ENCODE peak calls at places on chromosome 2, in nine cellular contexts. C is thoracic aorta; R is CD8-positive, alpha-beta memory T cell; U is cardiac muscle cell; L is aorta; F is CD4-positive, CD25-positive, alpha-beta regulatory T cell; M is neural progenitor cell; I is GM23248; V is body of pancreas. Z is an unnamed sample. For H3K4me1, the result is how much of the 10 kb centered on the place peaks cover.

GRCh38 chr2:100214265-100214961 is 72.0 kb upstream of the AFF3 start:
- DNase-seq in C (no peak), R (no peak), U (peak), L (peak), F (no peak), M (no peak), I (no peak), V (no peak), Z (no peak)

GRCh38 chr2:112627060-112628040 is 18.4 kb upstream of the SLC20A1 start:
- DNase-seq in C (no peak), R (no peak), U (peak), L (peak), F (no peak), M (no peak), I (peak), V (peak), Z (peak)

GRCh38 chr2:40592223-40592622 is 140.3 kb upstream of the SLC8A1 start:
- DNase-seq in C (no peak), R (no peak), U (no peak), L (no peak), F (no peak), M (peak), I (no peak), V (no peak), Z (no peak)

GRCh38 chr2:149098722-149099121 is 60.2 kb downstream of the LYPD6B start:
- DNase-seq in C (no peak), R (no peak), U (peak), L (no peak), F (no peak), M (no peak), I (peak), V (peak), Z (no peak)

GRCh38 chr2:128405467-128405900 is 86.8 kb upstream of the HS6ST1 start:
- DNase-seq in C (no peak), R (no peak), U (no peak), L (no peak), F (no peak), M (no peak), I (no peak), V (no peak), Z (no peak)

GRCh38 chr2:152716805-152717241 is 438 bp downstream of the PRPF40A start:
- DNase-seq in C (no peak), R (peak), U (no peak), L (peak), F (peak), M (peak), I (peak), V (peak), Z (no peak)

GRCh38 chr2:241617431-241618154 is 19.4 kb downstream of the THAP4 start:
- DNase-seq in C (no peak), R (no peak), U (peak), L (no peak), F (peak), M (peak), I (no peak), V (peak), Z (no peak)

GRCh38 chr2:147061269-147061668 is 783.6 kb upstream of the ACVR2A start:
- DNase-seq in C (no peak), R (no peak), U (no peak), L (no peak), F (no peak), M (no peak), I (no peak), V (no peak), Z (no peak)

GRCh38 chr2:129239143-129239542 is 740.3 kb upstream of the RAB6C start:
- DNase-seq in C (no peak), R (no peak), U (no peak), L (no peak), F (no peak), M (no peak), I (no peak), V (no peak), Z (no peak)

GRCh38 chr2:72989770-72990556 is 72.6 kb downstream of the EMX1 start:
- DNase-seq in C (no peak), R (no peak), U (peak), L (peak), F (no peak), M (no peak), I (no peak), V (no peak), Z (peak)

GRCh38 chr2:241964133-241964532 is 94.6 kb downstream of the RTP5 start:
- DNase-seq in C (no peak), R (no peak), U (no peak), L (no peak), F (no peak), M (no peak), I (no peak), V (no peak), Z (no peak)

GRCh38 chr2:111235616-111236015 is 114.9 kb downstream of the BCL2L11 start:
- DNase-seq in C (no peak), R (no peak), U (no peak), L (no peak), F (no peak), M (no peak), I (no peak), V (no peak), Z (no peak)

GRCh38 chr2:231399853-231400667 is 4.5 kb downstream of the B3GNT7 start:
- DNase-seq in C (no peak), R (no peak), U (peak), L (peak), F (no peak), M (no peak), I (peak), V (peak), Z (no peak)

GRCh38 chr2:148876589-148877402 is 1.8 kb downstream of the KIF5C start:
- DNase-seq in C (no peak), R (peak), U (no peak), L (no peak), F (peak), M (peak), I (peak), V (peak), Z (no peak)

GRCh38 chr2:33425660-33426059 is 50.8 kb upstream of the RASGRP3 start:
- DNase-seq in C (no peak), R (no peak), U (peak), L (no peak), F (no peak), M (no peak), I (peak), V (no peak), Z (no peak)

GRCh38 chr2:240233891-240234502 is 93.5 kb upstream of the OTOS start:
- DNase-seq in C (no peak), R (peak), U (no peak), L (peak), F (no peak), M (no peak), I (no peak), V (no peak), Z (peak)

GRCh38 chr2:37544617-37545031 is 126.8 kb downstream of the CDC42EP3 start:
- DNase-seq in C (no peak), R (no peak), U (no peak), L (no peak), F (no peak), M (no peak), I (no peak), V (no peak), Z (no peak)

GRCh38 chr2:18910843-18911242 is 321.5 kb upstream of the NT5C1B start:
- DNase-seq in C (no peak), R (no peak), U (peak), L (no peak), F (no peak), M (no peak), I (peak), V (peak), Z (no peak)

GRCh38 chr2:217228732-217229131 is 368.9 kb upstream of the TNP1 start:
- DNase-seq in C (no peak), R (no peak), U (no peak), L (no peak), F (no peak), M (no peak), I (peak), V (no peak), Z (no peak)

GRCh38 chr2:217099561-217099960 is 239.7 kb upstream of the TNP1 start:
- DNase-seq in C (no peak), R (no peak), U (peak), L (peak), F (no peak), M (no peak), I (peak), V (no peak), Z (no peak)

GRCh38 chr2:102385522-102385921 is 29.9 kb downstream of the IL18R1 start:
- DNase-seq in C (no peak), R (no peak), U (peak), L (no peak), F (no peak), M (no peak), I (peak), V (no peak), Z (no peak)

GRCh38 chr2:16623046-16623445 is 42.6 kb downstream of the CYRIA start:
- DNase-seq in C (no peak), R (no peak), U (peak), L (no peak), F (no peak), M (no peak), I (peak), V (no peak), Z (no peak)

GRCh38 chr2:167294031-167294774 is 405.9 kb downstream of the XIRP2 start:
- DNase-seq in C (no peak), R (peak), U (peak), L (peak), F (no peak), M (peak), I (peak), V (peak), Z (no peak)

GRCh38 chr2:174965992-174966789 is 39.0 kb downstream of the CHN1 start:
- DNase-seq in C (no peak), R (no peak), U (peak), L (no peak), F (no peak), M (peak), I (peak), V (no peak), Z (no peak)

GRCh38 chr2:71907503-71907902 is 240.2 kb downstream of the CYP26B1 start:
- DNase-seq in C (no peak), R (no peak), U (no peak), L (no peak), F (no peak), M (no peak), I (peak), V (no peak), Z (no peak)

GRCh38 chr2:226180485-226180884 is 619.1 kb downstream of the IRS1 start:
- DNase-seq in C (no peak), R (no peak), U (no peak), L (no peak), F (no peak), M (no peak), I (no peak), V (no peak), Z (no peak)

GRCh38 chr2:192298664-192299063 is 103.9 kb upstream of the TMEFF2 start:
- DNase-seq in C (no peak), R (no peak), U (peak), L (no peak), F (no peak), M (peak), I (no peak), V (no peak), Z (no peak)

GRCh38 chr2:212908682-212909435 is 242.6 kb downstream of the IKZF2 start:
- DNase-seq in C (no peak), R (no peak), U (no peak), L (no peak), F (no peak), M (no peak), I (no peak), V (no peak), Z (no peak)

GRCh38 chr2:227370791-227371312 is 8.3 kb downstream of the TM4SF20 start:
- DNase-seq in C (peak), R (no peak), U (peak), L (peak), F (no peak), M (no peak), I (peak), V (peak), Z (no peak)

GRCh38 chr2:128365217-128365905 is 46.7 kb upstream of the HS6ST1 start:
- DNase-seq in C (no peak), R (peak), U (no peak), L (no peak), F (no peak), M (no peak), I (peak), V (no peak), Z (no peak)

GRCh38 chr2:68766378-68766845 is 31.8 kb downstream of the ARHGAP25 start:
- DNase-seq in C (no peak), R (peak), U (peak), L (peak), F (peak), M (no peak), I (no peak), V (peak), Z (no peak)

GRCh38 chr2:70190086-70190412 is 770 bp downstream of the C2orf42 start:
- DNase-seq in C (no peak), R (peak), U (peak), L (no peak), F (no peak), M (peak), I (no peak), V (peak), Z (no peak)

GRCh38 chr2:7060156-7060555 is 142.9 kb downstream of the RNF144A start:
- DNase-seq in C (no peak), R (no peak), U (no peak), L (no peak), F (no peak), M (no peak), I (no peak), V (no peak), Z (no peak)

GRCh38 chr2:220046507-220046906 is 419.1 kb downstream of the SLC4A3 start:
- DNase-seq in C (no peak), R (no peak), U (peak), L (no peak), F (no peak), M (no peak), I (peak), V (no peak), Z (no peak)

GRCh38 chr2:128269358-128270305 is 49.0 kb downstream of the HS6ST1 start:
- DNase-seq in C (no peak), R (peak), U (no peak), L (peak), F (no peak), M (no peak), I (no peak), V (no peak), Z (peak)

GRCh38 chr2:162123806-162124758 is 28.0 kb downstream of the GCG start:
- DNase-seq in C (no peak), R (no peak), U (peak), L (no peak), F (no peak), M (peak), I (peak), V (no peak), Z (no peak)

GRCh38 chr2:136025057-136025973 is 39.9 kb upstream of the DARS1 start:
- DNase-seq in C (no peak), R (no peak), U (peak), L (peak), F (no peak), M (peak), I (no peak), V (peak), Z (peak)

GRCh38 chr2:101388232-101388631 is 929 bp upstream of the CREG2 start:
- DNase-seq in C (no peak), R (no peak), U (peak), L (no peak), F (no peak), M (no peak), I (peak), V (no peak), Z (no peak)

GRCh38 chr2:15546297-15547098 is 14.6 kb downstream of the NBAS start:
- DNase-seq in C (no peak), R (no peak), U (no peak), L (no peak), F (no peak), M (no peak), I (no peak), V (no peak), Z (no peak)

DNA sequence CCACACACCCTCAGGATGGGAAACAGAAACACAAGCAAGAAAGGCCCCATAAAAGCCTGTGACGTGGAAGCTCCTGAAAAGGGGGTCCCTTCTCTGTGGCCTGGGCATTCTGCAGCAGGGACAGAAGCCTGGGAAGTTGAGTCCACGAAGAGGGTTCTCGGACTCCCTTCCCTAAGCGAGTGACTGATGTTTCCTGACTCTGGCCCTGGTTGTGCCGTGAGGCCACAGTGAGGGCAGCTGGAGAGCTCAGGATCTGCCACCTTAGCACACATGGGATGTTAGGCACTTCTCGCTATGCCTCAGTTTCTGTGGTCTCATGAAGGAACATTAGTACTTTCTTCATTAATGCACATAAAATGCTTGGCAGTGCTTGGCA is 87.2 kb upstream of the ZFP36L2 start:
- DNase-seq in C (no peak), R (no peak), U (no peak), L (no peak), F (no peak), M (no peak), I (no peak), V (no peak), Z (no peak)
- H3K4me1 ChIP-seq in C (under half), R (under half), U (under half), L (under half), F (under half), M (under half), I (under half), V (under half), Z (under half)

GRCh38 chr2:75044291-75044690 is 85.8 kb downstream of the POLE4 start:
- DNase-seq in C (no peak), R (no peak), U (no peak), L (no peak), F (no peak), M (no peak), I (no peak), V (no peak), Z (no peak)
- H3K4me1 ChIP-seq in C (under half), R (under half), U (under half), L (under half), F (under half), M (under half), I (under half), V (under half), Z (under half)

GRCh38 chr2:24106786-24107185 is 16.3 kb downstream of the PFN4 start:
- DNase-seq in C (no peak), R (no peak), U (no peak), L (no peak), F (no peak), M (no peak), I (no peak), V (no peak), Z (no peak)
- H3K4me1 ChIP-seq in C (under half), R (under half), U (under half), L (under half), F (under half), M (under half), I (under half), V (under half), Z (under half)

DNA sequence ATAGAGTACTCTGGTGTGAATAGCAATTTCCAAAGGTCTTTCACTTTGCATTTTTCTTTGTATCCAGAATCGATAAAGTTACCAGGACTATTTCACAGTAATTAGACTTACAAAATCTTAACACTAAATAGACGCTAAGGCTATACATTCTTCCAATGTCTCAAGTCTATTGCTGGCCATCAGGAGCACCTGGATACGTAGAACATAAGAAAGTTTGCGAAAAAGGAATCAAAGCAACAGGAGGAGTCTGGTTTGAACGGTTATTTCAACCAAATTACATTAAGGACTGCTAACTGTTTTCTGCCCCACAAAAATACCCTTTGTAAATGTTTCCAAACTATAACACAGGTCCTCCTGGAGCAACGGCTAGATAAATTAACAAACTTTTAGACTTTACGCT is 1.4 kb upstream of the HNRNPA3 start:
- DNase-seq in C (no peak), R (no peak), U (no peak), L (no peak), F (no peak), M (no peak), I (no peak), V (no peak), Z (no peak)
- H3K4me1 ChIP-seq in C (under half), R (under half), U (under half), L (under half), F (under half), M (under half), I (under half), V (under half), Z (under half)